ENCODE peak calls at places on chromosomes 13 and 19, in ten cellular contexts. One of them, this sample, is unnamed.

GRCh38 chr19:51427220-51427619 is 9.8 kb upstream of the SIGLEC10 start:
- DNase-seq in OCI-M1: no peak
- DNase-seq in brain microvascular endothelial cell: no peak
- DNase-seq in left colon: no peak
- DNase-seq in D341Med: no peak
- DNase-seq in fibroblast of villous mesenchyme: no peak
- DNase-seq in body of pancreas: peak; percentile 55
- DNase-seq in naive thymus-derived CD4-positive, alpha-beta T cell: no peak
- DNase-seq in sciatic nerve: no peak
- DNase-seq in left ventricle myocardium superior: no peak
- DNase-seq in this sample: no peak

GRCh38 chr13:50866817-50867640 is 23.5 kb upstream of the DLEU7 start:
- DNase-seq in OCI-M1: no peak
- DNase-seq in sciatic nerve: no peak
- DNase-seq in D341Med: no peak
- DNase-seq in fibroblast of villous mesenchyme: peak; percentile 27
- DNase-seq in body of pancreas: no peak
- DNase-seq in brain microvascular endothelial cell: no peak
- DNase-seq in left ventricle myocardium superior: no peak
- DNase-seq in left colon: no peak
- DNase-seq in naive thymus-derived CD4-positive, alpha-beta T cell: no peak
- DNase-seq in this sample: no peak

GRCh38 chr13:96816261-96816660 is 178.0 kb downstream of the OXGR1 start:
- DNase-seq in sciatic nerve: no peak
- DNase-seq in left ventricle myocardium superior: no peak
- DNase-seq in body of pancreas: no peak
- DNase-seq in brain microvascular endothelial cell: peak; percentile 17
- DNase-seq in fibroblast of villous mesenchyme: no peak
- DNase-seq in D341Med: no peak
- DNase-seq in OCI-M1: no peak
- DNase-seq in left colon: no peak
- DNase-seq in naive thymus-derived CD4-positive, alpha-beta T cell: no peak
- DNase-seq in this sample: peak; percentile 62

GRCh38 chr19:11381535-11382369 is 2.4 kb downstream of the EPOR start:
- DNase-seq in D341Med: peak; percentile 73
- DNase-seq in fibroblast of villous mesenchyme: peak; percentile 86
- DNase-seq in OCI-M1: peak; percentile 44
- DNase-seq in brain microvascular endothelial cell: peak; percentile 81
- DNase-seq in naive thymus-derived CD4-positive, alpha-beta T cell: peak; percentile 82
- DNase-seq in left ventricle myocardium superior: peak; percentile 82
- DNase-seq in body of pancreas: peak; percentile 63
- DNase-seq in left colon: peak; percentile 83
- DNase-seq in sciatic nerve: no peak
- DNase-seq in this sample: peak; percentile 97

GRCh38 chr13:25973085-25973484 is 78.7 kb downstream of the SHISA2 start:
- DNase-seq in OCI-M1: no peak
- DNase-seq in D341Med: no peak
- DNase-seq in body of pancreas: no peak
- DNase-seq in brain microvascular endothelial cell: no peak
- DNase-seq in sciatic nerve: no peak
- DNase-seq in fibroblast of villous mesenchyme: no peak
- DNase-seq in left ventricle myocardium superior: no peak
- DNase-seq in naive thymus-derived CD4-positive, alpha-beta T cell: no peak
- DNase-seq in left colon: no peak
- DNase-seq in this sample: no peak

GRCh38 chr13:40609972-40610726 is 56.3 kb downstream of the FOXO1 start:
- DNase-seq in D341Med: no peak
- DNase-seq in body of pancreas: no peak
- DNase-seq in left ventricle myocardium superior: no peak
- DNase-seq in OCI-M1: no peak
- DNase-seq in sciatic nerve: no peak
- DNase-seq in left colon: peak; percentile 40
- DNase-seq in fibroblast of villous mesenchyme: no peak
- DNase-seq in naive thymus-derived CD4-positive, alpha-beta T cell: no peak
- DNase-seq in brain microvascular endothelial cell: peak; percentile 15
- DNase-seq in this sample: no peak

GRCh38 chr13:45678282-45678681 is 23.8 kb upstream of the CBY2 start:
- DNase-seq in D341Med: no peak
- DNase-seq in left colon: no peak
- DNase-seq in brain microvascular endothelial cell: no peak
- DNase-seq in naive thymus-derived CD4-positive, alpha-beta T cell: no peak
- DNase-seq in left ventricle myocardium superior: no peak
- DNase-seq in fibroblast of villous mesenchyme: no peak
- DNase-seq in OCI-M1: no peak
- DNase-seq in sciatic nerve: no peak
- DNase-seq in body of pancreas: no peak
- DNase-seq in this sample: no peak

GRCh38 chr13:109154546-109154945 is 525.1 kb downstream of the MYO16 start:
- DNase-seq in brain microvascular endothelial cell: no peak
- DNase-seq in D341Med: no peak
- DNase-seq in body of pancreas: no peak
- DNase-seq in left colon: no peak
- DNase-seq in fibroblast of villous mesenchyme: peak; percentile 76
- DNase-seq in left ventricle myocardium superior: no peak
- DNase-seq in sciatic nerve: no peak
- DNase-seq in OCI-M1: no peak
- DNase-seq in naive thymus-derived CD4-positive, alpha-beta T cell: no peak
- DNase-seq in this sample: no peak

GRCh38 chr13:97194473-97194872 is 27.7 kb upstream of the MBNL2 start:
- DNase-seq in D341Med: no peak
- DNase-seq in fibroblast of villous mesenchyme: peak; percentile 58
- DNase-seq in sciatic nerve: no peak
- DNase-seq in OCI-M1: peak; percentile 95
- DNase-seq in left ventricle myocardium superior: no peak
- DNase-seq in body of pancreas: no peak
- DNase-seq in brain microvascular endothelial cell: peak; percentile 85
- DNase-seq in left colon: no peak
- DNase-seq in naive thymus-derived CD4-positive, alpha-beta T cell: no peak
- DNase-seq in this sample: peak; percentile 62

GRCh38 chr13:29254971-29255370 is 340.5 kb downstream of the SLC7A1 start:
- DNase-seq in body of pancreas: no peak
- DNase-seq in OCI-M1: no peak
- DNase-seq in sciatic nerve: no peak
- DNase-seq in naive thymus-derived CD4-positive, alpha-beta T cell: no peak
- DNase-seq in fibroblast of villous mesenchyme: no peak
- DNase-seq in left ventricle myocardium superior: no peak
- DNase-seq in D341Med: no peak
- DNase-seq in brain microvascular endothelial cell: no peak
- DNase-seq in left colon: no peak
- DNase-seq in this sample: no peak

GRCh38 chr13:46909037-46909436 is 12.2 kb upstream of the HTR2A start:
- DNase-seq in left ventricle myocardium superior: no peak
- DNase-seq in sciatic nerve: no peak
- DNase-seq in D341Med: no peak
- DNase-seq in left colon: no peak
- DNase-seq in fibroblast of villous mesenchyme: no peak
- DNase-seq in brain microvascular endothelial cell: no peak
- DNase-seq in OCI-M1: no peak
- DNase-seq in body of pancreas: no peak
- DNase-seq in naive thymus-derived CD4-positive, alpha-beta T cell: no peak
- DNase-seq in this sample: no peak

GRCh38 chr13:31334547-31334946 is 134.8 kb downstream of the B3GLCT start:
- DNase-seq in fibroblast of villous mesenchyme: no peak
- DNase-seq in body of pancreas: no peak
- DNase-seq in OCI-M1: peak; percentile 4
- DNase-seq in brain microvascular endothelial cell: no peak
- DNase-seq in left ventricle myocardium superior: no peak
- DNase-seq in D341Med: no peak
- DNase-seq in sciatic nerve: no peak
- DNase-seq in naive thymus-derived CD4-positive, alpha-beta T cell: no peak
- DNase-seq in left colon: no peak
- DNase-seq in this sample: no peak

GRCh38 chr13:56459291-56459690 is 681.4 kb upstream of the PRR20A start:
- DNase-seq in left colon: no peak
- DNase-seq in left ventricle myocardium superior: no peak
- DNase-seq in naive thymus-derived CD4-positive, alpha-beta T cell: no peak
- DNase-seq in OCI-M1: no peak
- DNase-seq in fibroblast of villous mesenchyme: no peak
- DNase-seq in D341Med: no peak
- DNase-seq in body of pancreas: no peak
- DNase-seq in brain microvascular endothelial cell: no peak
- DNase-seq in sciatic nerve: no peak
- DNase-seq in this sample: no peak

GRCh38 chr13:110617326-110618072 is 2.2 kb downstream of the NAXD start:
- DNase-seq in fibroblast of villous mesenchyme: peak; percentile 98
- DNase-seq in body of pancreas: peak; percentile 88
- DNase-seq in brain microvascular endothelial cell: peak; percentile 78
- DNase-seq in sciatic nerve: no peak
- DNase-seq in naive thymus-derived CD4-positive, alpha-beta T cell: no peak
- DNase-seq in OCI-M1: peak; percentile 61
- DNase-seq in D341Med: no peak
- DNase-seq in left ventricle myocardium superior: no peak
- DNase-seq in left colon: peak; percentile 69
- DNase-seq in this sample: peak; percentile 69

GRCh38 chr13:39016789-39017188 is 21.1 kb downstream of the PROSER1 start:
- DNase-seq in body of pancreas: no peak
- DNase-seq in left colon: no peak
- DNase-seq in D341Med: peak; percentile 61
- DNase-seq in sciatic nerve: no peak
- DNase-seq in left ventricle myocardium superior: no peak
- DNase-seq in fibroblast of villous mesenchyme: peak; percentile 24
- DNase-seq in brain microvascular endothelial cell: no peak
- DNase-seq in OCI-M1: peak; percentile 84
- DNase-seq in naive thymus-derived CD4-positive, alpha-beta T cell: no peak
- DNase-seq in this sample: no peak

GRCh38 chr13:50713849-50714248 is 129.6 kb downstream of the DLEU7 start:
- DNase-seq in OCI-M1: peak; percentile 78
- DNase-seq in naive thymus-derived CD4-positive, alpha-beta T cell: peak; percentile 25
- DNase-seq in sciatic nerve: no peak
- DNase-seq in brain microvascular endothelial cell: peak; percentile 82
- DNase-seq in fibroblast of villous mesenchyme: peak; percentile 86
- DNase-seq in D341Med: no peak
- DNase-seq in left colon: no peak
- DNase-seq in left ventricle myocardium superior: no peak
- DNase-seq in body of pancreas: peak; percentile 36
- DNase-seq in this sample: peak; percentile 77

GRCh38 chr13:51946163-51946669 is 65.0 kb downstream of the ATP7B start:
- DNase-seq in left ventricle myocardium superior: no peak
- DNase-seq in OCI-M1: no peak
- DNase-seq in naive thymus-derived CD4-positive, alpha-beta T cell: no peak
- DNase-seq in brain microvascular endothelial cell: no peak
- DNase-seq in left colon: no peak
- DNase-seq in sciatic nerve: no peak
- DNase-seq in D341Med: no peak
- DNase-seq in body of pancreas: no peak
- DNase-seq in fibroblast of villous mesenchyme: no peak
- DNase-seq in this sample: no peak